ENCODE peak calls at places on chromosomes 3 and 15, in four cellular contexts. One of them, this sample, is unnamed. For H3K79me2, the result is how much of the 10 kb centered on the place peaks cover.

GRCh38 chr15:29734917-29735572 is 87.2 kb downstream of the TJP1 start:
- DNase-seq in H1: no peak
- DNase-seq in H9: no peak
- DNase-seq in trophoblast cell: peak
- DNase-seq in this sample: peak

GRCh38 chr3:33131328-33132018 is 17.7 kb downstream of the CRTAP start:
- DNase-seq in H9: peak
- DNase-seq in H1: peak
- DNase-seq in trophoblast cell: peak
- DNase-seq in this sample: peak

GRCh38 chr3:133494469-133494868 is 79.0 kb upstream of the CDV3 start:
- DNase-seq in H1: peak
- DNase-seq in H9: peak
- DNase-seq in trophoblast cell: peak
- DNase-seq in this sample: peak

GRCh38 chr3:84308379-84308778 is 650.4 kb upstream of the CADM2 start:
- DNase-seq in H9: no peak
- DNase-seq in H1: no peak
- DNase-seq in trophoblast cell: no peak
- DNase-seq in this sample: no peak

GRCh38 chr3:34856081-34856480 is 783.2 kb upstream of the ARPP21 start:
- DNase-seq in trophoblast cell: no peak
- DNase-seq in H9: no peak
- DNase-seq in H1: no peak
- DNase-seq in this sample: peak

GRCh38 chr3:22263042-22263441 is 512.0 kb upstream of the ZNF385D start:
- DNase-seq in H1: no peak
- DNase-seq in trophoblast cell: peak
- DNase-seq in H9: no peak
- DNase-seq in this sample: no peak

GRCh38 chr15:48905216-48905615 is 27.3 kb downstream of the EID1 start:
- DNase-seq in trophoblast cell: no peak
- DNase-seq in H9: no peak
- DNase-seq in H1: no peak
- DNase-seq in this sample: no peak

GRCh38 chr15:39969871-39970270 is 36.0 kb downstream of the EIF2AK4 start:
- DNase-seq in H1: no peak
- DNase-seq in H9: no peak
- DNase-seq in trophoblast cell: no peak
- DNase-seq in this sample: peak

GRCh38 chr3:149273096-149273751 is 51.6 kb upstream of the CP start:
- DNase-seq in trophoblast cell: peak
- DNase-seq in H9: peak
- DNase-seq in H1: no peak
- DNase-seq in this sample: peak

GRCh38 chr3:123661973-123662372 is 77.1 kb upstream of the HACD2 start:
- DNase-seq in H9: no peak
- DNase-seq in trophoblast cell: no peak
- DNase-seq in H1: no peak
- DNase-seq in this sample: no peak

GRCh38 chr15:81040757-81041156 is 40.0 kb downstream of the TLNRD1 start:
- DNase-seq in H1: no peak
- DNase-seq in H9: no peak
- DNase-seq in trophoblast cell: no peak
- DNase-seq in this sample: no peak

GRCh38 chr3:33186524-33187367 is 31.9 kb downstream of the SUSD5 start:
- DNase-seq in H1: no peak
- DNase-seq in trophoblast cell: peak
- DNase-seq in H9: no peak
- DNase-seq in this sample: no peak

GRCh38 chr15:61227269-61228024 is 1.7 kb downstream of the RORA start:
- DNase-seq in H9: peak
- DNase-seq in trophoblast cell: no peak
- DNase-seq in H1: no peak
- DNase-seq in this sample: peak

GRCh38 chr3:143348486-143349327 is 229.1 kb downstream of the CHST2 start:
- DNase-seq in H1: no peak
- DNase-seq in H9: no peak
- DNase-seq in trophoblast cell: no peak
- DNase-seq in this sample: peak

GRCh38 chr3:16885948-16886683 is 1.4 kb downstream of the PLCL2 start:
- DNase-seq in H9: no peak
- DNase-seq in H1: no peak
- DNase-seq in trophoblast cell: peak
- DNase-seq in this sample: no peak

GRCh38 chr3:138328341-138328740 is 1.3 kb downstream of the NME9 start:
- DNase-seq in trophoblast cell: peak
- DNase-seq in H1: no peak
- DNase-seq in H9: no peak
- DNase-seq in this sample: peak

GRCh38 chr3:22565393-22565792 is 637.7 kb upstream of the UBE2E2 start:
- DNase-seq in H1: no peak
- DNase-seq in H9: no peak
- DNase-seq in trophoblast cell: no peak
- DNase-seq in this sample: no peak

GRCh38 chr3:114363554-114364202 is 69.8 kb downstream of the TIGIT start:
- DNase-seq in H9: no peak
- DNase-seq in H1: no peak
- DNase-seq in trophoblast cell: no peak
- DNase-seq in this sample: no peak

DNA sequence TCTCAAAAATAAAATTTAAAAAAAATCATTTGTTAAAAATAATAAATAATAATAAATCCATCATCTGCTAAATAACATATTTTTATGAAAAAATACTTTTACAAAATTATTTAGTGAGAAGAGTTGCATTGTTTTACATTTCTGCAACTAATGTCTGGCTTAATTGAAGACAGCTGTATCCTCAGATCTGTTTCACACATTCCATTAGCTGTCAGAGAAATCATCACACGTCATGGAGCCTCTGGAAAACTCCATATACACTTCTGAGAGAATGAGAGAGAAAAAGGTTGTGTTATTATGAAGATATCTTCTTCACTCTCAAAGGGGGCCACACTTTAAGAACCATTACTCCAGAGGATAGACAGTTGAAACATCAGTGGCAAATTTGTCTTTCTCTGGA is 40.8 kb downstream of the CMSS1 start:
- DNase-seq in H1: no peak
- DNase-seq in H9: no peak
- DNase-seq in trophoblast cell: no peak
- DNase-seq in this sample: no peak
- H3K4ac ChIP-seq in H1: no peak
- H3K4ac ChIP-seq in H9: no peak
- H3K4ac ChIP-seq in trophoblast cell: no peak
- H3K4ac ChIP-seq in this sample: no peak

GRCh38 chr15:98795980-98796379 is 147.6 kb downstream of the IGF1R start:
- DNase-seq in trophoblast cell: no peak
- DNase-seq in H1: no peak
- DNase-seq in H9: no peak
- DNase-seq in this sample: no peak
- H3K79me2 ChIP-seq in trophoblast cell: under half
- H3K79me2 ChIP-seq in H1: under half
- H3K79me2 ChIP-seq in H9: under half
- H3K79me2 ChIP-seq in this sample: half or more

DNA sequence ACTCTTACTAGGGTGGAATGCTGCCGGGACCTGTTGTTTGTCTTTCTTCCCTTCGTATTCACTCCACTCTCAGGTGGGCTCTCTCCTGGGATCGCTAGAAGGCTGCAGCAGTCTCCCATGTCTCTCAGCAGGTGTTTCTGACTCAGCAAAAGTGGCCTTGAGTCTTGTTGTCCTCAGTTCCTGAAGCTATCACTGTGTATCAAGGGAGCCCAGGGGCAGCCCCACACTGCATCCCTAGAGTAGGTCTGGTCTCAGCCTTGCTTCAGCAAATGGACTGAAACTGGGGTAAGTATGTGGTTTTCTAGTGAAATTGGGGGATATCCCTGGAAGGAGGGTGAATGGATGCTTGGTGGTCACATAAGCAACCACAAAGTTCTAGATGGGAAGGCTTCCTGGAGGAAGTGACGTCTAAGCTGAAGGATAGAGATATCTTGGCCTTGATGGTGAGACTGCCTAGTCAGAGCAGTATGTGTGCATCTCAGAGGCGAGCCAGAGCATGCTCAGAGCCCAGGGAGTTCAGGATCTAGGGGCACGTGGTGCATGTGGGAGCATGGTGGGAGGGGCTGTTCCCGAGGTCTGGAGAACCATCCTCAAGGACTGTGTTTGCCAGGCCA is 38.4 kb downstream of the TMEM158 start:
- DNase-seq in trophoblast cell: no peak
- DNase-seq in H9: no peak
- DNase-seq in H1: no peak
- DNase-seq in this sample: no peak
- H3K4ac ChIP-seq in trophoblast cell: no peak
- H3K4ac ChIP-seq in H9: no peak
- H3K4ac ChIP-seq in H1: no peak
- H3K4ac ChIP-seq in this sample: no peak

GRCh38 chr15:98692213-98692612 is 43.9 kb downstream of the IGF1R start:
- DNase-seq in H9: no peak
- DNase-seq in H1: no peak
- DNase-seq in trophoblast cell: no peak
- DNase-seq in this sample: no peak
- H3K79me2 ChIP-seq in H9: half or more
- H3K79me2 ChIP-seq in H1: under half
- H3K79me2 ChIP-seq in trophoblast cell: under half
- H3K79me2 ChIP-seq in this sample: half or more